ENCODE peak calls at places on chromosomes 3 and 15, in ten cellular contexts. One of them, this sample, is unnamed. For H3K9me3, the result is how much of the 10 kb centered on the place peaks cover.

GRCh38 chr3:69729350-69729919 is 9.8 kb upstream of the MITF start:
- DNase-seq in fibroblast of lung: no peak
- DNase-seq in right atrium auricular region: no peak
- DNase-seq in adipocyte: no peak
- DNase-seq in PC-3: no peak
- DNase-seq in psoas muscle: no peak
- DNase-seq in left ventricle myocardium inferior: no peak
- DNase-seq in CD8-positive, alpha-beta T cell: no peak
- DNase-seq in SJSA1: no peak
- DNase-seq in CD8-positive, alpha-beta memory T cell: no peak
- DNase-seq in this sample: no peak

GRCh38 chr3:178669758-178670157 is 133.5 kb downstream of the KCNMB2 start:
- DNase-seq in left ventricle myocardium inferior: no peak
- DNase-seq in right atrium auricular region: no peak
- DNase-seq in fibroblast of lung: no peak
- DNase-seq in CD8-positive, alpha-beta memory T cell: no peak
- DNase-seq in adipocyte: no peak
- DNase-seq in SJSA1: no peak
- DNase-seq in CD8-positive, alpha-beta T cell: no peak
- DNase-seq in PC-3: no peak
- DNase-seq in psoas muscle: no peak
- DNase-seq in this sample: no peak

GRCh38 chr3:106085998-106086397 is 217.2 kb upstream of the CBLB start:
- DNase-seq in PC-3: peak
- DNase-seq in CD8-positive, alpha-beta T cell: no peak
- DNase-seq in SJSA1: no peak
- DNase-seq in CD8-positive, alpha-beta memory T cell: no peak
- DNase-seq in fibroblast of lung: no peak
- DNase-seq in right atrium auricular region: no peak
- DNase-seq in psoas muscle: no peak
- DNase-seq in adipocyte: no peak
- DNase-seq in left ventricle myocardium inferior: no peak
- DNase-seq in this sample: peak

GRCh38 chr3:186588619-186589018 is 18.1 kb downstream of the DNAJB11 start:
- DNase-seq in left ventricle myocardium inferior: no peak
- DNase-seq in PC-3: peak
- DNase-seq in right atrium auricular region: no peak
- DNase-seq in CD8-positive, alpha-beta T cell: no peak
- DNase-seq in adipocyte: no peak
- DNase-seq in fibroblast of lung: no peak
- DNase-seq in CD8-positive, alpha-beta memory T cell: no peak
- DNase-seq in SJSA1: no peak
- DNase-seq in psoas muscle: no peak
- DNase-seq in this sample: no peak

GRCh38 chr3:78116874-78117273 is 1077.0 kb downstream of the ROBO2 start:
- DNase-seq in right atrium auricular region: no peak
- DNase-seq in CD8-positive, alpha-beta memory T cell: no peak
- DNase-seq in left ventricle myocardium inferior: no peak
- DNase-seq in fibroblast of lung: peak
- DNase-seq in psoas muscle: no peak
- DNase-seq in SJSA1: peak
- DNase-seq in PC-3: no peak
- DNase-seq in adipocyte: no peak
- DNase-seq in CD8-positive, alpha-beta T cell: no peak
- DNase-seq in this sample: peak

GRCh38 chr15:68106656-68107055 is 52.5 kb downstream of the PIAS1 start:
- DNase-seq in PC-3: no peak
- DNase-seq in adipocyte: no peak
- DNase-seq in psoas muscle: no peak
- DNase-seq in SJSA1: no peak
- DNase-seq in CD8-positive, alpha-beta memory T cell: no peak
- DNase-seq in fibroblast of lung: peak
- DNase-seq in CD8-positive, alpha-beta T cell: no peak
- DNase-seq in right atrium auricular region: no peak
- DNase-seq in left ventricle myocardium inferior: no peak
- DNase-seq in this sample: no peak

GRCh38 chr15:63851431-63851830 is 17.7 kb upstream of the HERC1 start:
- DNase-seq in CD8-positive, alpha-beta T cell: no peak
- DNase-seq in adipocyte: no peak
- DNase-seq in left ventricle myocardium inferior: no peak
- DNase-seq in CD8-positive, alpha-beta memory T cell: no peak
- DNase-seq in SJSA1: no peak
- DNase-seq in right atrium auricular region: no peak
- DNase-seq in fibroblast of lung: no peak
- DNase-seq in PC-3: no peak
- DNase-seq in psoas muscle: no peak
- DNase-seq in this sample: no peak

GRCh38 chr15:62503451-62503850 is 338.4 kb upstream of the C2CD4B start:
- DNase-seq in adipocyte: peak
- DNase-seq in CD8-positive, alpha-beta memory T cell: no peak
- DNase-seq in CD8-positive, alpha-beta T cell: no peak
- DNase-seq in left ventricle myocardium inferior: no peak
- DNase-seq in right atrium auricular region: no peak
- DNase-seq in SJSA1: peak
- DNase-seq in PC-3: no peak
- DNase-seq in psoas muscle: no peak
- DNase-seq in fibroblast of lung: peak
- DNase-seq in this sample: peak

GRCh38 chr15:25106209-25106608 is 151.4 kb downstream of the SNRPN start:
- DNase-seq in right atrium auricular region: no peak
- DNase-seq in adipocyte: no peak
- DNase-seq in left ventricle myocardium inferior: no peak
- DNase-seq in fibroblast of lung: no peak
- DNase-seq in CD8-positive, alpha-beta T cell: no peak
- DNase-seq in psoas muscle: no peak
- DNase-seq in CD8-positive, alpha-beta memory T cell: no peak
- DNase-seq in SJSA1: no peak
- DNase-seq in PC-3: no peak
- DNase-seq in this sample: no peak
- H3K9me3 ChIP-seq in right atrium auricular region: under half
- H3K9me3 ChIP-seq in adipocyte: half or more
- H3K9me3 ChIP-seq in left ventricle myocardium inferior: half or more
- H3K9me3 ChIP-seq in fibroblast of lung: under half
- H3K9me3 ChIP-seq in CD8-positive, alpha-beta T cell: under half
- H3K9me3 ChIP-seq in psoas muscle: under half
- H3K9me3 ChIP-seq in CD8-positive, alpha-beta memory T cell: under half
- H3K9me3 ChIP-seq in SJSA1: under half
- H3K9me3 ChIP-seq in PC-3: under half
- H3K9me3 ChIP-seq in this sample: under half

GRCh38 chr15:99732711-99733267 is 448 bp downstream of the LYSMD4 start:
- DNase-seq in CD8-positive, alpha-beta T cell: no peak
- DNase-seq in fibroblast of lung: no peak
- DNase-seq in psoas muscle: no peak
- DNase-seq in PC-3: peak
- DNase-seq in SJSA1: no peak
- DNase-seq in left ventricle myocardium inferior: peak
- DNase-seq in adipocyte: peak
- DNase-seq in right atrium auricular region: no peak
- DNase-seq in CD8-positive, alpha-beta memory T cell: no peak
- DNase-seq in this sample: peak
- H3K4me3 ChIP-seq in CD8-positive, alpha-beta T cell: peak
- H3K4me3 ChIP-seq in fibroblast of lung: peak
- H3K4me3 ChIP-seq in psoas muscle: peak
- H3K4me3 ChIP-seq in PC-3: peak
- H3K4me3 ChIP-seq in SJSA1: peak
- H3K4me3 ChIP-seq in left ventricle myocardium inferior: peak
- H3K4me3 ChIP-seq in adipocyte: peak
- H3K4me3 ChIP-seq in right atrium auricular region: peak
- H3K4me3 ChIP-seq in CD8-positive, alpha-beta memory T cell: peak
- H3K4me3 ChIP-seq in this sample: peak

GRCh38 chr3:44643024-44643423 is 5.5 kb upstream of the ZNF35 start:
- DNase-seq in PC-3: no peak
- DNase-seq in SJSA1: no peak
- DNase-seq in CD8-positive, alpha-beta T cell: no peak
- DNase-seq in CD8-positive, alpha-beta memory T cell: no peak
- DNase-seq in fibroblast of lung: no peak
- DNase-seq in left ventricle myocardium inferior: no peak
- DNase-seq in adipocyte: no peak
- DNase-seq in psoas muscle: no peak
- DNase-seq in right atrium auricular region: no peak
- DNase-seq in this sample: no peak
- H3K9me3 ChIP-seq in PC-3: under half
- H3K9me3 ChIP-seq in SJSA1: under half
- H3K9me3 ChIP-seq in CD8-positive, alpha-beta T cell: under half
- H3K9me3 ChIP-seq in CD8-positive, alpha-beta memory T cell: under half
- H3K9me3 ChIP-seq in fibroblast of lung: under half
- H3K9me3 ChIP-seq in left ventricle myocardium inferior: half or more
- H3K9me3 ChIP-seq in adipocyte: half or more
- H3K9me3 ChIP-seq in psoas muscle: half or more
- H3K9me3 ChIP-seq in right atrium auricular region: under half
- H3K9me3 ChIP-seq in this sample: under half

DNA sequence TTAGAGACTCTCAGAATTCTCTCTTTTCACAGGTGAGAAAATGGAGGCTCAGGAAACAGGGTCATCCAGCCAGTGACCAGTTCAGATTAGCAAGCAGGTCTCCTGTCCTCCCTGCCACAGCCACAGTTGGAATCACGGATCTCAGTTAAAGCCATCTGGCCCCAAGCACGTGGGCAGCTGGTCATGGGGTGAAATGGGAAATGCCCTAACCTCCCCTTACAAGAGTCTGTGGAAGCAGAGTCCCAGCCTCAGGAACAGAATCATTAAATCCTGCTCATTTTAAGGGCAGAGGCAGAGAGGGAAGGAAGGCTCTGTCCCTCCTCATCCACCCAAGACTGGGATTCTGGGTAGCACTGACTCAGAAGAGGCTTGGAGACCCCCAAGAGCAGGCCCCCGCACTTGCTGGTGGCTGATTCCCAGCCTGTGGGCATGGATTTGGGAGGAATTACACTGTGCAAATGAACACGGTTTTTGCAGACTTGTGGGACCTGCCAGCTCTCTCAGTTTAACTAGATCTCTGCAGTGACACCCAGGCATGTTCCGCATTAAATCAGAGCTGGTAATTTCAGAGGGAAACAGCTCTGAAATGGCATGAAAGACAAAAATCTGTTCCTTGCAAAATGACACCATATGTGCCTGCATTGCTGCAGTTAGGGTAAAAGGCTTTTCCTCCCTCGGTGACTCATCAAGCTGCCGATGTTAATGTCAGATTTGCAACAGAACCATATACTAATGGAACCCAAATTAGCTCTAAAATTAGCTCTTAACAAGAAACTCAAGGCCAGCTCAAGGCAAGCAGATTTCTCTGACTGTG is 89.0 kb downstream of the BDH1 start:
- DNase-seq in adipocyte: peak
- DNase-seq in SJSA1: no peak
- DNase-seq in PC-3: peak
- DNase-seq in right atrium auricular region: no peak
- DNase-seq in left ventricle myocardium inferior: no peak
- DNase-seq in fibroblast of lung: peak
- DNase-seq in CD8-positive, alpha-beta T cell: no peak
- DNase-seq in psoas muscle: no peak
- DNase-seq in CD8-positive, alpha-beta memory T cell: no peak
- DNase-seq in this sample: peak
- H3K4me3 ChIP-seq in adipocyte: peak
- H3K4me3 ChIP-seq in SJSA1: no peak
- H3K4me3 ChIP-seq in PC-3: peak
- H3K4me3 ChIP-seq in right atrium auricular region: no peak
- H3K4me3 ChIP-seq in left ventricle myocardium inferior: no peak
- H3K4me3 ChIP-seq in fibroblast of lung: peak
- H3K4me3 ChIP-seq in CD8-positive, alpha-beta T cell: no peak
- H3K4me3 ChIP-seq in psoas muscle: no peak
- H3K4me3 ChIP-seq in CD8-positive, alpha-beta memory T cell: no peak
- H3K4me3 ChIP-seq in this sample: peak